ENCODE peak calls at places on chromosome 13, in eight cellular contexts. Y is cardiac muscle cell, L is AG04450, I is left ventricle myocardium inferior, G is psoas muscle, J is breast epithelium, R is BJ, E is neural crest cell. N is an unnamed sample.

GRCh38 chr13:112636401-112636975 is 48.5 kb upstream of the TUBGCP3 start:
- DNase-seq in Y (no peak), L (no peak), I (no peak), G (no peak), J (peak; percentile 36), R (no peak), E (no peak), N (no peak)

GRCh38 chr13:97257800-97258799 is 36.0 kb downstream of the MBNL2 start:
- DNase-seq in Y (no peak), L (no peak), I (peak; percentile 40), G (peak; percentile 86), J (no peak), R (peak; percentile 68), E (no peak), N (no peak)

GRCh38 chr13:87274209-87274819 is 396.9 kb upstream of the SLITRK5 start:
- DNase-seq in Y (peak; percentile 77), L (peak; percentile 10), I (no peak), G (no peak), J (no peak), R (no peak), E (peak; percentile 53), N (no peak)

GRCh38 chr13:43263047-43263446 is 239.7 kb downstream of the DNAJC15 start:
- DNase-seq in Y (no peak), L (no peak), I (no peak), G (no peak), J (no peak), R (no peak), E (no peak), N (no peak)

GRCh38 chr13:112445411-112446271 is 69.5 kb downstream of the SPACA7 start:
- DNase-seq in Y (no peak), L (no peak), I (no peak), G (peak; percentile 28), J (no peak), R (no peak), E (no peak), N (no peak)

GRCh38 chr13:43924549-43925245 is 45.0 kb downstream of the LACC1 start:
- DNase-seq in Y (no peak), L (no peak), I (no peak), G (no peak), J (no peak), R (no peak), E (no peak), N (no peak)

GRCh38 chr13:66714795-66715194 is 515.3 kb downstream of the PCDH9 start:
- DNase-seq in Y (no peak), L (no peak), I (no peak), G (no peak), J (no peak), R (no peak), E (no peak), N (no peak)

GRCh38 chr13:40665061-40665753 is 1.2 kb downstream of the FOXO1 start:
- DNase-seq in Y (peak; percentile 68), L (no peak), I (peak; percentile 54), G (peak; percentile 68), J (no peak), R (no peak), E (peak; percentile 30), N (peak; percentile 72)

GRCh38 chr13:99471231-99472202 is 29.8 kb upstream of the TM9SF2 start:
- DNase-seq in Y (no peak), L (no peak), I (no peak), G (no peak), J (no peak), R (peak; percentile 15), E (no peak), N (no peak)

GRCh38 chr13:65926750-65927171 is 1303.4 kb downstream of the PCDH9 start:
- DNase-seq in Y (peak; percentile 54), L (no peak), I (peak; percentile 38), G (peak; percentile 28), J (no peak), R (no peak), E (no peak), N (no peak)

GRCh38 chr13:30862707-30863106 is 43.4 kb upstream of the MEDAG start:
- DNase-seq in Y (no peak), L (no peak), I (peak; percentile 46), G (peak; percentile 92), J (no peak), R (no peak), E (no peak), N (no peak)

GRCh38 chr13:98451676-98452105 is 125.2 kb downstream of the STK24 start:
- DNase-seq in Y (no peak), L (no peak), I (peak; percentile 38), G (peak; percentile 75), J (no peak), R (no peak), E (no peak), N (no peak)

GRCh38 chr13:82330499-82330898 is 1551.8 kb downstream of the SLITRK1 start:
- DNase-seq in Y (no peak), L (no peak), I (no peak), G (no peak), J (no peak), R (no peak), E (no peak), N (no peak)

GRCh38 chr13:34076319-34076718 is 258.4 kb downstream of the RFC3 start:
- DNase-seq in Y (no peak), L (no peak), I (no peak), G (no peak), J (no peak), R (peak; percentile 42), E (no peak), N (no peak)

GRCh38 chr13:56861472-56861871 is 279.2 kb upstream of the PRR20A start:
- DNase-seq in Y (no peak), L (no peak), I (no peak), G (no peak), J (no peak), R (no peak), E (no peak), N (no peak)

GRCh38 chr13:38872693-38873092 is 117.9 kb downstream of the STOML3 start:
- DNase-seq in Y (peak; percentile 74), L (no peak), I (no peak), G (peak; percentile 65), J (no peak), R (no peak), E (peak; percentile 65), N (no peak)

GRCh38 chr13:99528547-99528946 is 27.3 kb downstream of the TM9SF2 start:
- DNase-seq in Y (peak; percentile 43), L (no peak), I (no peak), G (no peak), J (no peak), R (no peak), E (no peak), N (no peak)

GRCh38 chr13:27954406-27954851 is 14.7 kb downstream of the CDX2 start:
- DNase-seq in Y (no peak), L (no peak), I (no peak), G (no peak), J (no peak), R (no peak), E (no peak), N (peak; percentile 66)

GRCh38 chr13:105037064-105037463 is 1498.4 kb downstream of the EFNB2 start:
- DNase-seq in Y (no peak), L (no peak), I (no peak), G (no peak), J (no peak), R (no peak), E (no peak), N (no peak)

GRCh38 chr13:52677823-52678222 is 25.2 kb downstream of the SUGT1 start:
- DNase-seq in Y (no peak), L (no peak), I (no peak), G (no peak), J (no peak), R (no peak), E (no peak), N (no peak)
- TF ChIP-seq CTCF in Y (no peak), L (no peak), I (no peak), G (no peak), J (no peak), R (no peak), E (no peak), N (no peak)

DNA sequence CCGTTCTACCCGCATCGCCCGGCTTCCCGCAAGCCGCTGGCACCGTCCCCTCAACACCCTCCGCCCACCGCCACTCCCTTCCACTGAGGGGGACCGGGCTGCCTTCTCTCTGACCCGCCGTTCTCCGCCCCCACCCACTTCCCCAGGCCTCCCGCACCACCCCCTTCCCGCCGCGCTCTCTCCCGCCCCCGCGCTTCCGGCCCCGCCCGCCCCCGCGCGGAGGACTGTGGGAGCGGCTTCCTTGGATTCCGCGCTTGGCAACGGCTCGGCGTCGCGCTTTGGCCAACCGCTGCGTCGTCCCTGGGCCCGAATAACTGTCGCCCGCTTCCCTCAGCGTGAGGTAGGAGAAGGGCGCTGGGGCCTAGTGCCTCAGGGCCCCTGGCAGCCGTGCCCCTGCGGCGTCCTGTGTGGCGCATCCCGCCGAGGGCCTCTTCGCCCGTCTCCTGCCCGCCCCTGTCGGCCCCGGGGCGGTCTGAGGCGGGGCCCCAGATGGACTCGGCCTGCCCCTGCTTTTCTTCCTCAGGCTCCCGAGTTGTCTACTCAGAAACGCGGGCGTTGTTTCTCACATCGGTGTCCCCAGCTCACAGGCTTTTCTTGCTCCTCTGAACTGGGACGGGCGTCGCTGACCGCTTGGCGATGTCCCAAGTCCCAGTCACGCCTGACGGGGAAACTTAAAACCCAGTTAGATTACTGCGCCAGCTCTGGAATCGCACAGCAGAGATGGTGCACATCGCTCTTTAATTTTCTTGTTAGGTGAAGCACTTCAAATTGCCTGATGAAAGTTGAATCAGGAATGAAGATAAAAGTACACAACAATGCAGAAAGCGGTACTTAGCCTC is at the start of gene IFT88:
- DNase-seq in Y (peak; percentile 95), L (peak; percentile 43), I (peak; percentile 92), G (peak; percentile 95), J (peak; percentile 84), R (peak; percentile 50), E (peak; percentile 86), N (peak; percentile 95)
- TF ChIP-seq CTCF in Y (no peak), L (no peak), I (peak; percentile 8), G (no peak), J (peak; percentile 8), R (no peak), E (no peak), N (no peak)

DNA sequence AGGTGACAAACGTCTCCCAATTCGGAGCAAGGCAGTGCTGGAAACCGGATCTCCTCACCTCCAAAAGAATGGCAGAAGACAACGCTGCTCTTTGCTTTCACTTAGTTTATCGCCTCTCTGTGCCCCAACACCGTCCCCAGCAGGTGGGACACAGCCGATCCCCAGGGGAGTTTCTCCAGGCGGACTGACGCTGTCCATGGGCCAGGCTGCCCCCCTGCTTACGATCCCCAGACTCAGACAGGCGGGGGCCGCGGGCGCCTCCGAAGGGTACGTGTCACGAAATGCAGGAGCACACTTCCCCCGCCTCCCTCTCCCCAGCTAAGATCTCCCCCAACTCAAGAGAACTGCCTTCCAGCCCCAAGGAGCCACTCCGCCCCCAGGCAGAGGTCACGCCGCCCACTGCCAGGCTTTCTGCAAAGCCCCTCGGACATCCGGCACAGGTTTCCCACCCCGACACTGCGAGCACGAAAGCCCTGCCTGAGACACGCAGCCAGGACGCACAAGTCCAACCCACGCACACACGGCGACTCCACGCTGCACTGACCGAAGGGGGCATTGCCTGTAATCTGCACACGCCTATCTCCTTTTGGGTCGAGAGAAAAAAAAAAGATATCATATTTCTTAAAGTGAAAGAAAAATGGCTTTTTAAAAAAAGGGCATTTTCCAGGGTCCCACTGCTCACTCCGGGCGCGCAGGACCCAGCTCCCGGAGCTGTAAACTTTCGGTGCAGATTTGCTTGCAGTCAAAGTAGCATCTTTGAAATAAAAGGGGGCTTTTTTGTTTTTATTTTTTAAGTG is 1.9 kb downstream of the SPRY2 start:
- DNase-seq in Y (peak; percentile 86), L (peak; percentile 56), I (peak; percentile 76), G (peak; percentile 89), J (peak; percentile 63), R (peak; percentile 57), E (peak; percentile 65), N (peak; percentile 78)
- TF ChIP-seq CTCF in Y (peak; percentile 26), L (peak; percentile 41), I (peak; percentile 40), G (peak; percentile 13), J (no peak), R (peak; percentile 45), E (peak; percentile 31), N (peak; percentile 51)

GRCh38 chr13:113726961-113727411 is 32.0 kb upstream of the TMEM255B start:
- DNase-seq in Y (no peak), L (no peak), I (no peak), G (no peak), J (no peak), R (no peak), E (no peak), N (no peak)
- TF ChIP-seq CTCF in Y (peak; percentile 2), L (no peak), I (no peak), G (no peak), J (no peak), R (peak; percentile 6), E (no peak), N (no peak)